ENCODE peak calls at places on chromosomes 4 and X, in eight cellular contexts. Y is ELR; B is astrocyte of the spinal cord; S is NCI-H524; F is lower leg skin; D is thyroid gland; M is CD4-positive, alpha-beta T cell; R is mucosa of descending colon. J is an unnamed sample.

GRCh38 chr4:8156617-8157016 is 2.0 kb downstream of the ABLIM2 start:
- DNase-seq in B (no peak), S (no peak), Y (no peak), F (no peak), D (no peak), R (no peak), M (no peak), J (no peak)

GRCh38 chr4:77015390-77015789 is 60.4 kb downstream of the CCNI start:
- DNase-seq in F (no peak), B (peak; percentile 84), Y (peak; percentile 85), R (no peak), S (no peak), M (no peak), D (no peak), J (no peak)

GRCh38 chrX:49846004-49846403 is 16.9 kb downstream of the PAGE4 start:
- DNase-seq in D (no peak), Y (no peak), B (no peak), M (no peak), R (no peak), S (no peak), F (no peak), J (no peak)

GRCh38 chr4:4394644-4395043 is 7.7 kb downstream of the NSG1 start:
- DNase-seq in S (no peak), D (no peak), B (peak; percentile 28), F (no peak), M (no peak), R (no peak), Y (peak; percentile 25), J (no peak)

GRCh38 chr4:184471872-184472539 is 2.3 kb downstream of the IRF2 start:
- DNase-seq in D (no peak), B (peak; percentile 42), M (no peak), R (no peak), F (no peak), S (no peak), Y (no peak), J (no peak)

GRCh38 chr4:60683357-60683756 is 516.8 kb upstream of the ADGRL3 start:
- DNase-seq in M (no peak), R (no peak), D (no peak), Y (peak; percentile 90), B (peak; percentile 88), S (no peak), F (no peak), J (no peak)

GRCh38 chr4:39544580-39545315 is 17.5 kb upstream of the UGDH start:
- DNase-seq in B (peak; percentile 18), S (no peak), F (no peak), Y (no peak), M (no peak), R (no peak), D (no peak), J (no peak)

GRCh38 chr4:78129383-78130108 is 72.4 kb downstream of the FRAS1 start:
- DNase-seq in B (no peak), S (no peak), Y (no peak), F (no peak), D (no peak), M (no peak), R (no peak), J (no peak)

GRCh38 chr4:174464949-174465348 is 57.3 kb downstream of the HPGD start:
- DNase-seq in B (no peak), F (no peak), S (no peak), D (no peak), Y (no peak), R (no peak), M (no peak), J (no peak)

GRCh38 chrX:116317409-116317808 is 119.0 kb upstream of the SLC6A14 start:
- DNase-seq in R (no peak), S (peak; percentile 89), M (no peak), D (peak; percentile 66), F (no peak), Y (peak; percentile 1), B (peak; percentile 55), J (no peak)

GRCh38 chrX:18354369-18355329 is at the start of gene SCML2:
- DNase-seq in S (peak; percentile 30), Y (peak; percentile 50), R (peak; percentile 65), B (peak; percentile 13), D (peak; percentile 30), M (no peak), F (no peak), J (peak; percentile 4)